ENCODE peak calls at places on chromosome 7, in eight cellular contexts. M, H, Q, E, Y, O, P and L are unnamed samples.

GRCh38 chr7:45076946-45077345 is 11.8 kb downstream of the NACAD start:
- DNase-seq in M (no peak), H (no peak), Q (no peak), E (no peak), Y (no peak), O (no peak), P (no peak), L (no peak)

GRCh38 chr7:130734525-130735272 is 692 bp upstream of the KLF14 start:
- DNase-seq in M (no peak), H (no peak), Q (no peak), E (no peak), Y (peak), O (no peak), P (peak), L (no peak)

GRCh38 chr7:140541176-140541512 is 61.8 kb upstream of the MKRN1 start:
- DNase-seq in M (no peak), H (no peak), Q (no peak), E (no peak), Y (no peak), O (no peak), P (no peak), L (no peak)

GRCh38 chr7:5997210-5997808 is 11.5 kb downstream of the PMS2 start:
- DNase-seq in M (no peak), H (peak), Q (peak), E (no peak), Y (peak), O (no peak), P (peak), L (no peak)

GRCh38 chr7:7651479-7651878 is 10.9 kb downstream of the UMAD1 start:
- DNase-seq in M (no peak), H (no peak), Q (no peak), E (no peak), Y (no peak), O (no peak), P (no peak), L (no peak)

GRCh38 chr7:55977831-55978230 is 13.4 kb downstream of the NIPSNAP2 start:
- DNase-seq in M (no peak), H (no peak), Q (no peak), E (no peak), Y (peak), O (no peak), P (peak), L (peak)

GRCh38 chr7:54390565-54390964 is 151.6 kb upstream of the VSTM2A start:
- DNase-seq in M (no peak), H (no peak), Q (no peak), E (no peak), Y (no peak), O (no peak), P (no peak), L (no peak)

GRCh38 chr7:24756545-24756988 is 697 bp downstream of the GSDME start:
- DNase-seq in M (no peak), H (peak), Q (no peak), E (no peak), Y (no peak), O (no peak), P (no peak), L (no peak)

GRCh38 chr7:18667466-18667865 is 171.9 kb downstream of the HDAC9 start:
- DNase-seq in M (no peak), H (no peak), Q (no peak), E (no peak), Y (no peak), O (no peak), P (peak), L (no peak)